ENCODE peak calls at places on chromosomes 7 and 10, in seven cellular contexts. M is choroid plexus epithelial cell, P is cardiac fibroblast, C is testis, U is fibroblast of pulmonary artery, B is neuronal stem cell, Z is ovary. J is an unnamed sample.

GRCh38 chr7:12557282-12557681 is 13.2 kb upstream of the SCIN start:
- DNase-seq in B (no peak), Z (no peak), U (peak), C (no peak), M (no peak), P (peak), J (no peak)

GRCh38 chr10:30155401-30155800 is 96.0 kb upstream of the JCAD start:
- DNase-seq in C (no peak), U (peak), Z (no peak), P (peak), B (no peak), M (peak), J (no peak)

GRCh38 chr7:101558742-101559325 is 70.3 kb downstream of the MYL10 start:
- DNase-seq in P (no peak), Z (no peak), B (no peak), M (no peak), U (no peak), C (no peak), J (no peak)

GRCh38 chr10:49688920-49689319 is 9.5 kb downstream of the C10orf53 start:
- DNase-seq in M (no peak), P (no peak), C (no peak), U (no peak), B (no peak), Z (no peak), J (no peak)

GRCh38 chr7:86747698-86748097 is 104.0 kb downstream of the GRM3 start:
- DNase-seq in M (no peak), P (no peak), U (no peak), C (no peak), Z (no peak), B (peak), J (no peak)

GRCh38 chr10:21989453-21990154 is 13.9 kb downstream of the DNAJC1 start:
- DNase-seq in Z (peak), M (peak), B (peak), P (peak), C (peak), U (peak), J (peak)

GRCh38 chr10:113108180-113108835 is 158.3 kb downstream of the TCF7L2 start:
- DNase-seq in Z (no peak), U (no peak), B (peak), M (no peak), C (peak), P (no peak), J (no peak)

GRCh38 chr10:43069597-43069996 is 7.3 kb upstream of the RET start:
- DNase-seq in B (no peak), C (no peak), Z (no peak), P (no peak), M (no peak), U (no peak), J (no peak)

GRCh38 chr7:152912511-152912910 is 153.0 kb downstream of the ACTR3B start:
- DNase-seq in C (no peak), B (no peak), Z (no peak), M (no peak), U (no peak), P (no peak), J (no peak)

GRCh38 chr10:69379800-69380199 is 36.9 kb downstream of the TACR2 start:
- DNase-seq in C (no peak), Z (no peak), P (no peak), B (no peak), U (no peak), M (no peak), J (no peak)

GRCh38 chr10:86209726-86210125 is 156.9 kb downstream of the GRID1 start:
- DNase-seq in B (no peak), U (no peak), Z (no peak), M (no peak), C (no peak), P (no peak), J (no peak)

GRCh38 chr10:28806951-28807759 is 129.8 kb downstream of the BAMBI start:
- DNase-seq in U (peak), M (peak), C (no peak), B (no peak), P (no peak), Z (no peak), J (no peak)

GRCh38 chr10:27998178-27998953 is 513 bp downstream of the ODAD2 start:
- DNase-seq in C (peak), P (no peak), U (no peak), B (peak), M (peak), Z (peak), J (no peak)

GRCh38 chr7:375901-376305 is 85.9 kb downstream of the FOXL3 start:
- DNase-seq in M (no peak), Z (peak), B (no peak), U (no peak), C (no peak), P (no peak), J (no peak)

GRCh38 chr7:51154201-51154600 is 162.4 kb downstream of the COBL start:
- DNase-seq in U (no peak), C (no peak), B (no peak), P (no peak), Z (no peak), M (no peak), J (no peak)

GRCh38 chr10:97016728-97017473 is 168.9 kb downstream of the SLIT1 start:
- DNase-seq in U (no peak), B (no peak), M (no peak), P (no peak), C (no peak), Z (no peak), J (no peak)

GRCh38 chr10:133180915-133181639 is 21.1 kb downstream of the KNDC1 start:
- DNase-seq in U (no peak), M (no peak), Z (peak), C (no peak), B (no peak), P (no peak), J (no peak)

GRCh38 chr10:118503192-118503591 is 92.3 kb downstream of the PRLHR start:
- DNase-seq in Z (no peak), P (no peak), B (no peak), M (no peak), C (no peak), U (no peak), J (no peak)

GRCh38 chr10:23694921-23695824 is 256.3 kb downstream of the OTUD1 start:
- DNase-seq in P (no peak), B (peak), Z (no peak), C (no peak), U (no peak), M (no peak), J (no peak)

GRCh38 chr7:90276033-90276728 is 31.2 kb downstream of the CFAP69 start:
- DNase-seq in B (no peak), M (no peak), P (no peak), Z (no peak), U (no peak), C (no peak), J (no peak)

GRCh38 chr10:5283305-5284158 is 81.2 kb upstream of the UCN3 start:
- DNase-seq in M (peak), B (peak), Z (peak), U (peak), C (peak), P (peak), J (no peak)

GRCh38 chr7:25846722-25847121 is 305.3 kb upstream of the NFE2L3 start:
- DNase-seq in U (peak), P (peak), M (peak), Z (peak), C (peak), B (no peak), J (peak)

GRCh38 chr7:158432369-158433270 is 155.0 kb downstream of the PTPRN2 start:
- DNase-seq in U (peak), Z (no peak), P (peak), C (no peak), M (peak), B (no peak), J (peak)

GRCh38 chr7:65955718-65956117 is 26.3 kb downstream of the GUSB start:
- DNase-seq in M (no peak), P (no peak), Z (no peak), U (no peak), C (no peak), B (no peak), J (no peak)

GRCh38 chr10:43123361-43124093 is 14.7 kb upstream of the CSGALNACT2 start:
- DNase-seq in C (no peak), P (no peak), B (no peak), M (no peak), Z (no peak), U (no peak), J (no peak)

GRCh38 chr10:125538947-125539649 is 143.9 kb downstream of the TEX36 start:
- DNase-seq in C (peak), Z (no peak), M (no peak), U (no peak), B (no peak), P (no peak), J (no peak)

GRCh38 chr10:90308223-90308622 is 549.6 kb downstream of the HTR7 start:
- DNase-seq in Z (no peak), C (no peak), U (peak), B (no peak), P (peak), M (peak), J (no peak)

GRCh38 chr7:47535704-47536628 is 45.9 kb downstream of the TNS3 start:
- DNase-seq in B (no peak), P (no peak), C (no peak), M (peak), Z (no peak), U (no peak), J (no peak)

GRCh38 chr10:44249490-44249889 is 135.4 kb downstream of the CXCL12 start:
- DNase-seq in Z (no peak), M (no peak), P (no peak), B (no peak), C (no peak), U (no peak), J (no peak)

GRCh38 chr10:112182808-112183328 is 697 bp downstream of the GPAM start:
- DNase-seq in C (no peak), M (no peak), P (no peak), B (peak), Z (no peak), U (peak), J (no peak)

GRCh38 chr7:14125998-14126397 is 136.5 kb upstream of the ETV1 start:
- DNase-seq in Z (no peak), P (peak), C (no peak), B (no peak), U (peak), M (peak), J (no peak)

GRCh38 chr10:15473401-15473777 is 102.3 kb upstream of the FAM171A1 start:
- DNase-seq in M (no peak), U (no peak), Z (no peak), C (no peak), B (no peak), P (no peak), J (no peak)

GRCh38 chr7:79452495-79453265 is 787 bp downstream of the MAGI2 start:
- DNase-seq in C (peak), U (peak), M (peak), Z (peak), B (peak), P (peak), J (no peak)

GRCh38 chr10:22427890-22428571 is 82.7 kb downstream of the SPAG6 start:
- DNase-seq in Z (no peak), B (no peak), M (peak), U (peak), C (no peak), P (peak), J (peak)

GRCh38 chr7:148142660-148143248 is 447.8 kb upstream of the C7orf33 start:
- DNase-seq in M (peak), Z (no peak), B (peak), U (peak), P (peak), C (peak), J (peak)

GRCh38 chr10:128180843-128181242 is 54.6 kb upstream of the MKI67 start:
- DNase-seq in Z (no peak), C (no peak), B (no peak), U (no peak), M (no peak), P (no peak), J (no peak)

GRCh38 chr10:124640056-124640455 is 104.1 kb downstream of the FAM53B start:
- DNase-seq in C (no peak), U (no peak), M (no peak), Z (no peak), B (no peak), P (no peak), J (no peak)

GRCh38 chr10:101063548-101064414 is 2.0 kb downstream of the KAZALD1 start:
- DNase-seq in M (no peak), C (no peak), Z (no peak), B (no peak), P (no peak), U (no peak), J (no peak)
- H3K4me3 ChIP-seq in M (no peak), C (no peak), Z (no peak), B (no peak), P (no peak), U (no peak), J (no peak)

DNA sequence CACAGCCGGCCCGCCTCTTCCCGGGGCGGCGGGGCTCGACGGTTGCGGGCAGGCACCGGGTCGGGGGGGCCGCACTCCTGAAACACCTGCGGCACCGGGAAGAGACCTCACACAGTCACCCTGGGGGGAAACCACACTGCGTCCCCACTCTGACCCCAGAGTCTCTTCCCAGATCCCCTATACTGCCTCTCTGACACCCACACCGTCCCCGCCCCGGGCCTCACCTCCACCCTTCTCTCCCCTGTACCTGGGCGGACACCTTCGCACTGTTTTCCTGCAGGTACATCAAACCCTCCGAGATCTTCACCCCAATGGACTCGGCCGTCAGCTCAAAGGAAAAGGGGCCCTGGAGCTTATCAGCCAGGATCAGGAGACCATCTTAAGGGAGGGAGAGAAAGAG is 3.4 kb upstream of the GAL3ST4 start:
- DNase-seq in C (no peak), M (no peak), P (no peak), U (no peak), B (no peak), Z (no peak), J (no peak)
- H3K4me3 ChIP-seq in C (peak), M (no peak), P (no peak), U (no peak), B (peak), Z (peak), J (no peak)

GRCh38 chr10:114259825-114260224 is 20.8 kb downstream of the VWA2 start:
- DNase-seq in P (peak), U (peak), Z (no peak), C (no peak), M (no peak), B (no peak), J (no peak)
- H3K4me3 ChIP-seq in P (no peak), U (no peak), Z (no peak), C (no peak), M (no peak), B (no peak), J (no peak)

DNA sequence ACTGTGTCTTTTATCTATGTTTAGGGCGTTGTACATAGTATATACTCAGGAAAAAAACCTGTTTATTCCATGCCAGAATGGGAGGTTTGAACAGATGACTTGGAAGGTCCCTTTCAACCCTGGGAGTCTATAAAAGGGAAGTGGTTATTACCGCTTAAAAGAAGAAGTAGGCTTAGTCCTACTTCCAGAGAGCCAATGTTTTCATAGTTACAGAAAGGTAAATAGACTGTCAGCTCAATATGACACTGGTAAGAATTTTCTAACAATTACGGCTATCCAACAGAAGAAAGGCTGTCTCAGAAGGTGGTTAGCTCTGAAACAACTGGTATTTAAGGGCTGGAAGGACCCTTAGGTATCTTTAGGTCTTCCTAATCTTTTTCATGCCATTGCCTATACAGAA is 1.1 kb upstream of the TFAM start:
- DNase-seq in C (no peak), U (no peak), B (no peak), M (peak), P (no peak), Z (no peak), J (no peak)
- H3K4me3 ChIP-seq in C (peak), U (peak), B (no peak), M (no peak), P (no peak), Z (peak), J (peak)

GRCh38 chr7:149771696-149772235 is 1.6 kb downstream of the ZNF467 start:
- DNase-seq in M (peak), P (peak), U (peak), C (peak), Z (peak), B (peak), J (peak)

GRCh38 chr7:149772236-149772820 is 1.1 kb downstream of the ZNF467 start:
- DNase-seq in C (no peak), P (no peak), B (peak), U (no peak), M (no peak), Z (no peak), J (no peak)

GRCh38 chr7:149771199-149771636 is 2.2 kb downstream of the ZNF467 start:
- DNase-seq in C (no peak), M (no peak), U (no peak), B (no peak), Z (no peak), P (no peak), J (no peak)

GRCh38 chr7:149769915-149770314 is 3.5 kb downstream of the ZNF467 start:
- DNase-seq in M (no peak), B (no peak), P (no peak), Z (no peak), C (no peak), U (no peak), J (no peak)

DNA sequence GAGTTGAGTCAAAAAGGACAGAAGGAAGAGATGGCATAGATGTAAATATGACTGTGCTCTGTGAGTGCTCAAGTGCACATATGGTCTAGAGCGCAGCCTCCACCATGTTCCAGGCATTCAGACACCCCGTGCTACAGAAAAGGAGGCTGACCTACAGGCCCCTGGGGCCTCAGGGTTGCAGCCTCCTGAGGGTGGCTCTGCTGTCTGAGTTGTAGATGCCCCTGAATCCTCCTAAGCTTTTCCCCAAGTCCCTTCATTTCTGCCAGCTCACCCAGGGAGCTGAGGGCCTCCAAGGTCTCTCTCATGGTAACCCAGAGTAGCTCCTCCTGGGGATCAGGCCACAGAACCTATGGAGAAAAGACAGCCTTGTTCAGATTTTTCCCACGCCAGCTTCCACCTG is 2.7 kb downstream of the ZNF467 start:
- DNase-seq in U (no peak), Z (no peak), C (no peak), M (no peak), P (no peak), B (no peak), J (no peak)
- H3K4me3 ChIP-seq in U (no peak), Z (no peak), C (no peak), M (no peak), P (no peak), B (no peak), J (no peak)

GRCh38 chr7:104982308-104982755 is 31.7 kb upstream of the KMT2E start:
- DNase-seq in B (no peak), Z (no peak), C (no peak), M (no peak), U (no peak), P (no peak), J (no peak)
- H3K4me3 ChIP-seq in B (no peak), Z (peak), C (no peak), M (no peak), U (no peak), P (no peak), J (no peak)

GRCh38 chr7:15561840-15562239 is at the start of gene AGMO:
- DNase-seq in P (peak), C (peak), Z (peak), M (peak), B (peak), U (peak), J (peak)
- H3K4me3 ChIP-seq in P (peak), C (no peak), Z (no peak), M (no peak), B (no peak), U (no peak), J (no peak)

J was measured in skeletal muscle cell.